ENCODE peak calls at places on chromosomes 11 and 22, in four cellular contexts. One of them, this sample, is unnamed.
A peak's percentile ranks its signal among the peaks of the same experiment; 100 is the strongest.

GRCh38 chr11:77267910-77268309 is 33.6 kb downstream of the GDPD4 start:
- DNase-seq in colonic mucosa: no peak
- DNase-seq in prostate gland: no peak
- DNase-seq in kidney: no peak
- DNase-seq in this sample: no peak

GRCh38 chr11:116885951-116886629 is 48.7 kb upstream of the APOA1 start:
- DNase-seq in colonic mucosa: no peak
- DNase-seq in prostate gland: no peak
- DNase-seq in kidney: no peak
- DNase-seq in this sample: no peak

GRCh38 chr11:63993100-63993499 is 6.9 kb downstream of the OTUB1 start:
- DNase-seq in colonic mucosa: no peak
- DNase-seq in prostate gland: no peak
- DNase-seq in kidney: no peak
- DNase-seq in this sample: no peak

GRCh38 chr11:109075976-109076375 is 346.0 kb upstream of the C11orf87 start:
- DNase-seq in colonic mucosa: no peak
- DNase-seq in prostate gland: no peak
- DNase-seq in kidney: no peak
- DNase-seq in this sample: no peak

GRCh38 chr11:46293616-46294015 is 16.2 kb downstream of the CREB3L1 start:
- DNase-seq in colonic mucosa: no peak
- DNase-seq in prostate gland: no peak
- DNase-seq in kidney: peak; percentile 16
- DNase-seq in this sample: no peak

GRCh38 chr22:38034278-38034882 is 22.8 kb upstream of the PICK1 start:
- DNase-seq in colonic mucosa: peak; percentile 58
- DNase-seq in prostate gland: peak; percentile 51
- DNase-seq in kidney: peak; percentile 94
- DNase-seq in this sample: peak; percentile 72

GRCh38 chr22:49884503-49885260 is 31.0 kb downstream of the ZBED4 start:
- DNase-seq in colonic mucosa: no peak
- DNase-seq in prostate gland: no peak
- DNase-seq in kidney: no peak
- DNase-seq in this sample: no peak

GRCh38 chr22:24433868-24434471 is 6.6 kb downstream of the ADORA2A start:
- DNase-seq in colonic mucosa: no peak
- DNase-seq in prostate gland: no peak
- DNase-seq in kidney: peak; percentile 79
- DNase-seq in this sample: peak; percentile 44

GRCh38 chr11:99015634-99016454 is 4.9 kb upstream of the CNTN5 start:
- DNase-seq in colonic mucosa: no peak
- DNase-seq in prostate gland: no peak
- DNase-seq in kidney: no peak
- DNase-seq in this sample: no peak

GRCh38 chr11:19675397-19675796 is 37.2 kb upstream of the NAV2 start:
- DNase-seq in colonic mucosa: no peak
- DNase-seq in prostate gland: peak; percentile 45
- DNase-seq in kidney: no peak
- DNase-seq in this sample: no peak

GRCh38 chr11:297666-298405 is 1.5 kb downstream of the IFITM5 start:
- DNase-seq in colonic mucosa: no peak
- DNase-seq in prostate gland: no peak
- DNase-seq in kidney: peak; percentile 73
- DNase-seq in this sample: peak; percentile 18

GRCh38 chr11:112345708-112346107 is 85.0 kb upstream of the PLET1 start:
- DNase-seq in colonic mucosa: no peak
- DNase-seq in prostate gland: no peak
- DNase-seq in kidney: no peak
- DNase-seq in this sample: no peak

GRCh38 chr11:60756307-60757032 is at the start of gene MS4A15:
- DNase-seq in colonic mucosa: no peak
- DNase-seq in prostate gland: no peak
- DNase-seq in kidney: no peak
- DNase-seq in this sample: no peak

GRCh38 chr11:74701351-74701750 is 29.9 kb downstream of the CHRDL2 start:
- DNase-seq in colonic mucosa: no peak
- DNase-seq in prostate gland: no peak
- DNase-seq in kidney: no peak
- DNase-seq in this sample: no peak
- TF ChIP-seq CTCF in colonic mucosa: no peak
- TF ChIP-seq CTCF in prostate gland: no peak
- TF ChIP-seq CTCF in kidney: no peak
- TF ChIP-seq CTCF in this sample: no peak

DNA sequence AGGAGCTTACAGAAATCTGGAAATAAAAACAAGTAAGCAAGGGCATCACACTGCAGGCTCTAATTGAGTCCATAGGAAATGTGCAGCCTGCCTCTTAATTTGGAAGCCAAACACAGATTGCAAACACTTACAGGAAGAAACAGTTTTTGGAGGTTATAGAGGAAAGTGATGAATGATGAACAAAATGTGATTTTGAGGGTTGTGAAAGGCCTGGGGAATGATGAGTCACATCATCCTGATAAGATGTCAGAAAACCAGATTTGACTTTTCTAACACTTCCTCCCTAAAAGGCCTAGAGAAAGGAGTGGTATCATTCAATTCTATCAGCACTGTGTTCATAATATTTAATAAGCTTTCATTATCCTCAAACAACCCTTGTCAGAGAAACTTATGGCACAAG is 96.6 kb upstream of the POU2AF2 start:
- DNase-seq in colonic mucosa: no peak
- DNase-seq in prostate gland: no peak
- DNase-seq in kidney: no peak
- DNase-seq in this sample: no peak
- H3K4me1 ChIP-seq in colonic mucosa: no peaks in the 10 kb centered on the region
- H3K4me1 ChIP-seq in prostate gland: no peaks in the 10 kb centered on the region
- H3K4me1 ChIP-seq in kidney: no peaks in the 10 kb centered on the region
- H3K4me1 ChIP-seq in this sample: no peaks in the 10 kb centered on the region

DNA sequence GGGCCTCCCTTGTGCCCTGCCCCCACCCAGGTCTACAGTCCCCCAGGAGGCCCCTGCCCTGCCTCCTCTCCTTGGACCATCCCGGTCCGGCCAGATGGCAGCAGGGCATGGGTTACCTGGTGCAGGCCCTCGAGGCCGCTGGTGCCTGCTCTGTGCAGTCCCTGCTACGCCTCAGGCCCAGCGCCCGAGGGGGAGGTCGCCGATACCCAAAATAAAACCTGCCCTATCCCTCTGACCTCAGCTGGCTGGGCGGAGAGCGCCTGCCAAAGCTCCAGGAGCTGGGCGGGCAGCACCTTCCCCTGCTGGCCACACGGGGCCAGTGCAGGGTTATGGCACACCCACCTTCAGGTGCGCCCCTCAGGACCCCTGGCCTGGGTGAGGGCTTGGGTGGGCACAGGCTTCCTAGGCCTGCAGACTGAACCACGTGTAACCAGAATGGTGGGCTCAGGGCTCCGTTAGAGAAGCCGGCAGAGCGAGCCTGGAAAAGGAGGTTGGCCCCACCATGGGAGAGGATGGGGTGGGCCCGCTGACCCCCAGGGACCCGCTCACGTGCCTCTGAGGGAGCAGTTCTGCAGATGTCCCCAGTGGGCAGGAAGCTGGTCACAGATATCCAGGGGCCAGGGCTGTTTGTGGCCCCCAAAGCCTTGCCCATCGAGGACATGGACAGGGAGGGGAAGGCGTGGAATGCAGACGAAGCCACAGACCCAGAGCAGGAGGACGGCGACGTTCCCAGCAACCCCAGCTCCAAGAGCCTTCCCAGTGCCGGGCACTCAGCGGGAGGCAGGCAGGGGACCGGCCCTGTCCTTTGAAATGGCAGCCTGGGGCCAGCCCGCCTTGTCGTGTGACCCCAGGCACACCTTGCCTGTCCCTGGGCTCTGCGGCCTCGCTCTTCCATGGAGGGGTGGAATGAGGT is 1.7 kb upstream of the TNNT3 start:
- DNase-seq in colonic mucosa: no peak
- DNase-seq in prostate gland: no peak
- DNase-seq in kidney: no peak
- DNase-seq in this sample: no peak
- TF ChIP-seq CTCF in colonic mucosa: peak; percentile 33
- TF ChIP-seq CTCF in prostate gland: peak; percentile 5
- TF ChIP-seq CTCF in kidney: peak; percentile 24
- TF ChIP-seq CTCF in this sample: peak; percentile 36

DNA sequence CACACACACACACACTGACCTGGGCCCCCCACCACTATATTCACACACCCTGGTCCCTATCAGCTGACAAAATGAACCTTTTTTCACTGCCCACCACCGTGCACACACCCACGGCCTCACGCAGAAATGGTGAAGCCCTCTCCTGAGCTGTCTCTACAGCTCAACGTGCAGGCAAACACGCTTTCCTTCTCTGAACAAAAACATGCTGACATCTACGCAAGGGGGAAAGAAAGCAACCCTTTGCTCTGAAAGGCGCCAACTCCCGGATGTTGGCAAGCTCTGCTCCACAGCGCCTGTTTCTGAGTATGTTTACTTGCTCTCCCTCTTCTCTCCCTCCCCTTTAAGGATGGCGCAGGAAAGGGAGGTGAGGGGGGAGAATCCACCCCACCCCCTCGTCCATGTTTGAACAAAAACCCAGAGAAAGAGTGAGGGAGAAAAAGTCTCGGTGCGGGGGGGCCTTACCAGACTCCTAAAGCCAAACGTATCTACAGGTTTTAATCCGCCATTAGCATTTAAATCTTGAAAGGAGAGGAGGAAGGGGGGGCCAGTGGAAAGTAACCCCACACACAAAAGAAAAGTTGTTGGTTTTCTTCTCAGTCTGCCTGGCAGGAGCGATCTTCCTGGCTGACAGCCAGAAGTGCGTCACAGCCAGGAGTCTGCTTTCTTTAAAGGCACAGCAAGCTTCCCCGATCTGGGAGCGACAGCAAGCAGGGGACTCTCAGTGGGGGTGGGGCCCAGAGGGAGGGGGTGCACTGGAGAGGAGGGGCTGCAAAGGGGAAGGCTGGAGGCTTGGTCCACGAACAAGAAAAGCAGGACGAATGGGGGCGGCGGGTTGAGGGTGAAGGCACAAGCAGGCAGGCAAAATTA is 39.6 kb downstream of the NUMA1 start:
- DNase-seq in colonic mucosa: peak; percentile 97
- DNase-seq in prostate gland: peak; percentile 97
- DNase-seq in kidney: peak; percentile 98
- DNase-seq in this sample: peak; percentile 93
- H3K4me1 ChIP-seq in colonic mucosa: peaks cover 18% of the 10 kb centered on the region
- H3K4me1 ChIP-seq in prostate gland: peaks cover 25% of the 10 kb centered on the region
- H3K4me1 ChIP-seq in kidney: peaks cover 52% of the 10 kb centered on the region
- H3K4me1 ChIP-seq in this sample: peaks cover 10% of the 10 kb centered on the region

DNA sequence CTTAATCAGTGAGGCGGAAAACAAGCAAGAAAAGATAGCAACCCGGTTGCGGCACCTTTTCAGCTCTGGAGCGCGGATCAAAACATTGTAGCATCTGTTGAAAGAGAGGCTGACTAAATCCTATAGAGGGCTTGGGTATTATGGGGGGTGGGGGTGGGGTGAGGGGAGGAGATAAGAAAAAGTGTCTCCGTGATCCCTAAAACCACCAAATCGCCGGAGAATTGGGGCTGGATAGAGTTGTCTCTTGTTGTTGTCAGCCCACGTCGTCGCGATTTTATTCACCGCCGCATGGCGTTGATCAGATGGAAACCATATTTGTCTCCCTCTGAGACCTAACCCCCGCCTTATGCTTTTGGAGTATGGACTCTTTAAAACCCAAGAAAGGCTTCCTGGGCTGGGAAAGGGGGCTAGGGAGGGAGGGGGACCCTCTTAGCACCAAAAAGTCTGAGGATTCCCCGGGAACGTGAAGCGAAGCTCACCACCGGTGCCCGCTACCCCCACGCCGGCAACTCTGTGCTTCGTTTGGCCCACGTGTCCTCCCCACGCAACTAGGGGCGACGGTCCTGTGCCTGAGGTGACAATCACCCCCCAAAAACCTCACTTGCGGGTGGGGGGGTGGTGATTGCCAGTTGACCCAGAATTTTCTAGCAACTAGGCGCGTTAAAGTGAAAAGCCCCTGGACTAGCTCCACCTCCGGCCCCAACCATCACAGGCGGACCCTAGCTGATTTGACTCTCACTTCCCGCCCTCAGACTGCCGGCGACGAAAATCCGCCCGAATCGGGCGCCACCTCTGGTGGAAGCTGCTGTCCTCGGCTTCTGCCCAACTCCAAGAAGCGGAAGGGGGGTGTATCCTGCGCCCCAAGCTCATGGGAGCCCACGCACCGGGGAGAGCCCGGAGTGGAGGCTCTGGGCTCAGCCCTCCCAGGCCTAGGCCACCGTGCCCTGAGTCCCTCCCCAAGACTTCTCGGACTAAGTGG is 12.8 kb downstream of the PAX6 start:
- DNase-seq in colonic mucosa: no peak
- DNase-seq in prostate gland: no peak
- DNase-seq in kidney: no peak
- DNase-seq in this sample: no peak
- TF ChIP-seq CTCF in colonic mucosa: no peak
- TF ChIP-seq CTCF in prostate gland: no peak
- TF ChIP-seq CTCF in kidney: no peak
- TF ChIP-seq CTCF in this sample: no peak

GRCh38 chr22:45584621-45585436 is 82.1 kb downstream of the FBLN1 start:
- DNase-seq in colonic mucosa: no peak
- DNase-seq in prostate gland: no peak
- DNase-seq in kidney: peak; percentile 55
- DNase-seq in this sample: no peak
- H3K4me1 ChIP-seq in colonic mucosa: no peaks in the 10 kb centered on the region
- H3K4me1 ChIP-seq in prostate gland: no peaks in the 10 kb centered on the region
- H3K4me1 ChIP-seq in kidney: no peaks in the 10 kb centered on the region
- H3K4me1 ChIP-seq in this sample: no peaks in the 10 kb centered on the region

GRCh38 chr11:87281496-87281895 is 243.8 kb downstream of the TMEM135 start:
- DNase-seq in colonic mucosa: no peak
- DNase-seq in prostate gland: no peak
- DNase-seq in kidney: no peak
- DNase-seq in this sample: no peak
- TF ChIP-seq CTCF in colonic mucosa: no peak
- TF ChIP-seq CTCF in prostate gland: peak; percentile 24
- TF ChIP-seq CTCF in kidney: peak; percentile 6
- TF ChIP-seq CTCF in this sample: peak; percentile 27

GRCh38 chr22:17576475-17576874 is 13.2 kb downstream of the SLC25A18 start:
- DNase-seq in colonic mucosa: no peak
- DNase-seq in prostate gland: no peak
- DNase-seq in kidney: peak; percentile 66
- DNase-seq in this sample: no peak

GRCh38 chr22:17578129-17578754 is 14.9 kb downstream of the SLC25A18 start:
- DNase-seq in colonic mucosa: no peak
- DNase-seq in prostate gland: peak; percentile 74
- DNase-seq in kidney: peak; percentile 82
- DNase-seq in this sample: peak; percentile 76

GRCh38 chr22:17575681-17576080 is 12.4 kb downstream of the SLC25A18 start:
- DNase-seq in colonic mucosa: no peak
- DNase-seq in prostate gland: no peak
- DNase-seq in kidney: peak; percentile 12
- DNase-seq in this sample: no peak

GRCh38 chr22:17570851-17571631 is 7.7 kb downstream of the SLC25A18 start:
- DNase-seq in colonic mucosa: peak; percentile 30
- DNase-seq in prostate gland: peak; percentile 63
- DNase-seq in kidney: peak; percentile 89
- DNase-seq in this sample: peak; percentile 89

DNA sequence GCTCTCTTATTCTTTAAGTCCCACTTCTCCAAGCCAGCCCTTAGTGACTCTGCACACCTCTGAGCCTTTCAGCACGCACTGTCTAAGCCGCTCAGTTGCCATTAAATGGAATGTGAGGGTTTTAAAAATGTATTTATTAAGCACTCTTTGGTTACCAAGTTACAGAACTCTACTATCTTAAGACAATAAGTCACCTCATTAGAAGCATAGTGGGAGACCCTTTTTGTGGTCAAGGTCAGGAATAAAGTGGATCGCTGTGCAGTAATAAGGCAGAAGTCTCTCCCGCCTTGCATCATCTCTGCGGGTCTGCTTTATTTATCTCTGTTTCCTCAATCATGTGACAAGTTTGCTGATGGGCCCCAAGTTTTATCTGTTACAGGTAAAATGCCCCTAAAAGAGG is 11.9 kb downstream of the SLC25A18 start:
- DNase-seq in colonic mucosa: no peak
- DNase-seq in prostate gland: no peak
- DNase-seq in kidney: no peak
- DNase-seq in this sample: no peak
- H3K4me1 ChIP-seq in colonic mucosa: no peaks in the 10 kb centered on the region
- H3K4me1 ChIP-seq in prostate gland: no peaks in the 10 kb centered on the region
- H3K4me1 ChIP-seq in kidney: peaks cover 15% of the 10 kb centered on the region
- H3K4me1 ChIP-seq in this sample: no peaks in the 10 kb centered on the region

This sample was measured in right lobe of liver.